ENCODE peak calls at places on chromosomes 7 and 10, in ten cellular contexts. K, P, O, Q, A, T, Y, S, M and F are unnamed samples.

GRCh38 chr10:89414879-89415821 is 782 bp downstream of the IFIT5 start:
- DNase-seq in T (peak; percentile 85), S (peak; percentile 16), Y (no peak), K (peak; percentile 48), P (peak; percentile 76), O (peak; percentile 52), M (peak; percentile 34), A (peak; percentile 61), Q (no peak), F (no peak)

GRCh38 chr7:45691155-45691656 is 117.0 kb downstream of the ADCY1 start:
- DNase-seq in M (peak; percentile 51), P (no peak), T (peak; percentile 29), Y (no peak), O (no peak), A (no peak), S (no peak), K (peak; percentile 56), Q (no peak), F (peak; percentile 62)

GRCh38 chr10:37700886-37701780 is 156.3 kb downstream of the ZNF248 start:
- DNase-seq in O (no peak), K (no peak), Q (peak; percentile 60), S (no peak), P (no peak), A (peak; percentile 14), Y (no peak), T (peak; percentile 73), M (no peak), F (no peak)

GRCh38 chr10:33722067-33722466 is 387.6 kb upstream of the NRP1 start:
- DNase-seq in O (no peak), S (no peak), P (no peak), T (no peak), K (no peak), M (no peak), A (no peak), Q (no peak), Y (no peak), F (no peak)

GRCh38 chr7:6495597-6496262 is 48.0 kb upstream of the DAGLB start:
- DNase-seq in K (no peak), A (no peak), M (no peak), O (no peak), Y (no peak), T (no peak), Q (no peak), S (no peak), P (no peak), F (no peak)

GRCh38 chr7:19851504-19851903 is 78.1 kb upstream of the TMEM196 start:
- DNase-seq in P (no peak), Y (no peak), K (no peak), O (no peak), M (no peak), T (no peak), Q (no peak), S (no peak), A (no peak), F (no peak)

GRCh38 chr10:116679351-116679750 is 58.6 kb downstream of the PNLIPRP2 start:
- DNase-seq in S (no peak), Q (no peak), K (no peak), M (no peak), T (no peak), Y (no peak), A (no peak), O (no peak), P (no peak), F (no peak)

GRCh38 chr10:88733215-88733614 is 26.6 kb upstream of the LIPN start:
- DNase-seq in K (no peak), M (no peak), S (no peak), O (no peak), A (no peak), Q (no peak), Y (no peak), P (no peak), T (no peak), F (no peak)

GRCh38 chr7:135430626-135431025 is 79.3 kb downstream of the CNOT4 start:
- DNase-seq in S (no peak), Q (no peak), A (no peak), K (no peak), O (no peak), T (no peak), P (no peak), M (no peak), Y (no peak), F (no peak)

GRCh38 chr7:116607299-116607698 is 64.7 kb upstream of the MET start:
- DNase-seq in Y (no peak), M (no peak), Q (no peak), S (no peak), A (no peak), O (no peak), K (no peak), P (no peak), T (no peak), F (no peak)

GRCh38 chr7:150976529-150977381 is 1.4 kb downstream of the KCNH2 start:
- DNase-seq in Y (no peak), M (no peak), K (no peak), T (no peak), A (no peak), S (no peak), O (no peak), P (no peak), Q (no peak), F (no peak)

GRCh38 chr7:150977382-150978135 is 562 bp downstream of the KCNH2 start:
- DNase-seq in T (no peak), Y (no peak), S (no peak), K (no peak), O (no peak), Q (no peak), A (no peak), M (no peak), P (no peak), F (no peak)

GRCh38 chr7:150980663-150981062 is 2.5 kb upstream of the KCNH2 start:
- DNase-seq in K (no peak), O (no peak), P (no peak), Y (no peak), T (no peak), Q (no peak), A (no peak), M (no peak), S (no peak), F (no peak)

GRCh38 chr7:150979706-150980390 is 1.7 kb upstream of the KCNH2 start:
- DNase-seq in K (no peak), O (no peak), S (no peak), P (peak; percentile 92), A (no peak), M (no peak), Y (no peak), Q (no peak), T (no peak), F (no peak)

GRCh38 chr7:150978136-150978789 is at the start of gene KCNH2:
- DNase-seq in Q (no peak), T (no peak), A (no peak), P (peak; percentile 84), S (no peak), M (no peak), Y (no peak), K (no peak), O (peak; percentile 66), F (no peak)
- H3K27me3 ChIP-seq in Q (peaks cover 3% of the 10 kb centered on the region), T (peaks cover 91% of the 10 kb centered on the region), A (peaks cover 30% of the 10 kb centered on the region), P (no peaks in the 10 kb centered on the region), S (peaks cover 55% of the 10 kb centered on the region), M (peaks cover 2% of the 10 kb centered on the region), Y (peaks cover 35% of the 10 kb centered on the region), K (no peaks in the 10 kb centered on the region), O (no peaks in the 10 kb centered on the region), F (peaks cover 9% of the 10 kb centered on the region)

GRCh38 chr10:43409385-43410109 is 561 bp upstream of the HNRNPF start:
- DNase-seq in A (peak; percentile 65), M (no peak), K (no peak), S (no peak), O (no peak), Q (no peak), T (no peak), P (peak; percentile 73), Y (no peak), F (no peak)
- TF ChIP-seq POLR2A in A (peak; percentile 42), M (no peak), K (peak; percentile 48), S (no peak), O (no peak), Q (no peak), T (no peak), P (no peak), Y (peak; percentile 60), F (no peak)

GRCh38 chr10:28945959-28946358 is 268.6 kb downstream of the BAMBI start:
- DNase-seq in T (no peak), Y (no peak), O (no peak), A (no peak), S (no peak), P (no peak), M (no peak), K (no peak), Q (no peak), F (no peak)

GRCh38 chr10:28946479-28946878 is 269.2 kb downstream of the BAMBI start:
- DNase-seq in K (no peak), O (no peak), M (no peak), S (no peak), Y (no peak), A (no peak), T (no peak), P (no peak), Q (no peak), F (no peak)

GRCh38 chr10:28947209-28947608 is 269.9 kb downstream of the BAMBI start:
- DNase-seq in T (no peak), Y (no peak), Q (no peak), O (no peak), A (no peak), M (no peak), S (no peak), P (no peak), K (no peak), F (no peak)

GRCh38 chr10:28949005-28950004 is 272.0 kb downstream of the BAMBI start:
- DNase-seq in T (no peak), P (no peak), O (no peak), Q (no peak), A (no peak), M (no peak), K (no peak), Y (no peak), S (no peak), F (no peak)

GRCh38 chr10:28948045-28948444 is 270.7 kb downstream of the BAMBI start:
- DNase-seq in T (no peak), P (no peak), Q (no peak), O (no peak), M (no peak), Y (no peak), S (no peak), K (no peak), A (no peak), F (no peak)
- H3K27me3 ChIP-seq in T (no peaks in the 10 kb centered on the region), P (no peaks in the 10 kb centered on the region), Q (no peaks in the 10 kb centered on the region), O (no peaks in the 10 kb centered on the region), M (no peaks in the 10 kb centered on the region), Y (no peaks in the 10 kb centered on the region), S (no peaks in the 10 kb centered on the region), K (no peaks in the 10 kb centered on the region), A (no peaks in the 10 kb centered on the region), F (no peaks in the 10 kb centered on the region)

DNA sequence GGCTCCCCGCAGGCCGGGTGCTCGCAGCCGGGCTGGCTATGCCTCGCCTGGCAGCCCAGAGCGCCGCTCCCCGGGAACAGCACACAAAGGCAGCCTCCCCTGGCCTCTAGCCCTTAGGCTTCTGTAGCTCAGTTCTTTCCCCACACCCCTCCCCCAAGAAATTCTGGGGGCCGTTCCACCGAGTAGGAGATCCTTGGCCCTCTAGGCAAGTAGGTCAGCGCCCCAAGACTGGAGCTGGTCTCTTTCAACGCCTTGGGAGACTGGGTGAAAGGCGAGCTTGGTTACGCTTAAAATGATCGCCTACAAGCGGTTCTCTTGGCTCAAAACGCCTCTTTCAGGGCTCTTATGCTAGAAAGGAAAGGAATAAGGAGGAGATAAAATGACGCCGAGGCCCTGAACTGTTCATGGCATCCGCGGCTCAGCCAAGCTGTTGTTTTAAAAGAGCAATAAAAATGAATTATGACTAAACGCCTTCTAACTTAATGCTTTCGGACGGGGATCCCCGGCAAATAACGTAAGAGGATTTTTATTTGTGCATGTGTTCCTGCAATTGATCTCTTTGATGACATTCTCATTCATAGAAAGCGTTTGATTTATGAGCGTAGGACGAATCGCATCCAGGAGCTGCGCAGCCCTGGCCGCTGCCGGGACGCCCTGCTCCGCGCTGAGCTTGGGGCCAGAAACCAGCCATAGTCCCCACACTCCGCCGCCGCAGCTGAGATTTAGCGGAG is 2.9 kb upstream of the HOXA1 start:
- DNase-seq in S (no peak), Q (no peak), K (no peak), Y (no peak), O (no peak), P (peak; percentile 86), T (no peak), A (peak; percentile 68), M (no peak), F (no peak)
- TF ChIP-seq POLR2A in S (no peak), Q (no peak), K (no peak), Y (no peak), O (no peak), P (peak; percentile 18), T (no peak), A (peak; percentile 56), M (peak; percentile 14), F (no peak)